ENCODE peak calls at places on chromosomes 3 and 15, in ten cellular contexts. M is astrocyte of the spinal cord, G is GM12865, W is thoracic aorta, V is mucosa of descending colon, A is suprapubic skin, Y is Caco-2, I is uterus, T is kidney epithelial cell, C is heart right ventricle. P is an unnamed sample.

GRCh38 chr3:175258763-175259162 is 399.6 kb downstream of the NAALADL2 start:
- DNase-seq in I (no peak), M (peak; percentile 72), C (no peak), G (no peak), W (no peak), T (no peak), A (no peak), V (no peak), Y (no peak), P (no peak)

GRCh38 chr3:12629560-12629959 is 34.4 kb downstream of the RAF1 start:
- DNase-seq in A (no peak), T (no peak), V (no peak), C (peak; percentile 44), W (no peak), Y (no peak), I (no peak), G (no peak), M (peak; percentile 20), P (peak; percentile 48)

GRCh38 chr15:55758580-55758986 is 15.6 kb upstream of the PRTG start:
- DNase-seq in V (no peak), I (no peak), C (no peak), W (no peak), M (no peak), A (no peak), G (no peak), Y (no peak), T (no peak), P (peak; percentile 71)

GRCh38 chr3:13009946-13010315 is 63.3 kb downstream of the IQSEC1 start:
- DNase-seq in W (no peak), C (no peak), M (no peak), I (no peak), G (peak; percentile 72), T (no peak), V (no peak), Y (no peak), A (no peak), P (no peak)

GRCh38 chr3:42667096-42667522 is 13.6 kb downstream of the ZBTB47 start:
- DNase-seq in C (no peak), A (peak; percentile 56), W (no peak), I (peak; percentile 16), Y (no peak), M (no peak), T (no peak), V (no peak), G (no peak), P (no peak)

GRCh38 chr15:98164986-98165385 is 204.5 kb downstream of the ARRDC4 start:
- DNase-seq in I (no peak), T (no peak), M (no peak), C (no peak), G (no peak), A (no peak), W (no peak), Y (no peak), V (no peak), P (no peak)

GRCh38 chr15:48343865-48344264 is 12.6 kb downstream of the DUT start:
- DNase-seq in V (no peak), T (no peak), M (no peak), C (no peak), W (no peak), A (no peak), Y (no peak), I (no peak), G (no peak), P (no peak)

GRCh38 chr3:76152028-76152427 is 366.7 kb upstream of the ZNF717 start:
- DNase-seq in T (no peak), M (no peak), G (no peak), V (no peak), I (no peak), A (no peak), W (no peak), C (no peak), Y (no peak), P (no peak)

GRCh38 chr3:110066201-110066600 is 728.9 kb upstream of the DPPA4 start:
- DNase-seq in T (no peak), W (no peak), Y (no peak), G (no peak), M (no peak), C (no peak), A (no peak), I (no peak), V (no peak), P (no peak)

GRCh38 chr3:171379281-171379680 is 80.9 kb downstream of the TNIK start:
- DNase-seq in V (no peak), T (no peak), A (no peak), M (peak; percentile 5), I (no peak), G (no peak), Y (no peak), W (no peak), C (no peak), P (no peak)

GRCh38 chr3:39454818-39455217 is 12.7 kb upstream of the MOBP start:
- DNase-seq in T (no peak), I (no peak), A (no peak), M (no peak), Y (no peak), G (no peak), V (no peak), C (no peak), W (no peak), P (no peak)

GRCh38 chr3:186315581-186316354 is 46.3 kb downstream of the DGKG start:
- DNase-seq in T (no peak), A (no peak), I (no peak), Y (no peak), G (no peak), W (no peak), V (no peak), M (peak; percentile 78), C (no peak), P (no peak)

DNA sequence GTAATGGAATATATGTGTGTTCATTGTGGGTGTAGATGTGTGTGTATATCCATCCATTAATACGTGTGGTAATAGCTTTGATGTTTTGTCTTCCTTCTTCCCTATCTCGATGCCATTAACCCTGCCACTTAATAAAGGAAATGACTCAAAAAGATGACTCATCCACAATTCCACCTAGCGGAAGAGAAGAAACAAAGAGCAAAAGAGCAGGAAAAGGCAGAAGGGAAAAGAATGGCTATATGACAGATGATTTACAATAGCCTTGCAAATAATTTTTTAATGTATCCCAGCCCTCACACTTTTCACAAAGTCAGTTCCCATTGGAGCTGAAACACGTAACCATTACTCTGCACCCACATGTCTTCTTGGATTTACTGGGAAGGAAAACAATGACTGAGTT is 197.1 kb downstream of the KCNAB1 start:
- DNase-seq in Y (no peak), W (no peak), C (no peak), G (no peak), T (peak; percentile 51), I (no peak), A (no peak), V (no peak), M (peak; percentile 48), P (peak; percentile 28)
- TF ChIP-seq CTCF in Y (no peak), W (no peak), C (no peak), G (no peak), T (peak; percentile 7), I (no peak), A (no peak), V (no peak), M (no peak), P (no peak)

GRCh38 chr3:50245251-50245745 is 9.3 kb downstream of the GNAI2 start:
- DNase-seq in V (no peak), W (no peak), T (no peak), M (no peak), A (no peak), C (no peak), Y (no peak), G (no peak), I (no peak), P (no peak)
- H3K4me3 ChIP-seq in V (no peak overlapping the region), W (peak overlapping the region; percentile 64), T (no peak overlapping the region), M (peak overlapping the region; percentile 22), A (peak overlapping the region; percentile 40), C (peak overlapping the region; percentile 52), Y (no peak overlapping the region), G (peak overlapping the region; percentile 55), I (peak overlapping the region; percentile 31), P (no peak overlapping the region)

DNA sequence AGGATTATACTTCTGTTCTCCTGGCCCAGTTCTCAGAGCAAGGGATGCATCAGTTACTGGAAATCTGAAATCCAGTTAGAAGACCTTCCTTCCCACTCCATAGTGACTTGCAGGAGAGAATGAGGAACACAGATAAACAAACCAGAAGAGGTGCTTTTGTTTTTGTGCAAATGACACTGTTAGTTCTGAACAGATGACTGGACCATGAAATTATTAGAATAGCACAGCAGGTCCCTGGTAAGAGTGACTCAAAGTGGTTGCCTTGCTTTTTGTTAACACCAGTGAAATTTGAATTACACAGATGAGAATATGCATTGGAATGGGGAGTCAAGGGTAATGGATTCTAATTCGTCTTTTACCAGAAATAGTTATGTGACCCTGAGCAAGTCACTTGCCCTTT is 30.4 kb upstream of the LRIG1 start:
- DNase-seq in W (no peak), I (no peak), A (no peak), G (no peak), M (no peak), T (no peak), Y (no peak), C (no peak), V (no peak), P (no peak)
- TF ChIP-seq CTCF in W (no peak), I (no peak), A (no peak), G (no peak), M (no peak), T (no peak), Y (no peak), C (no peak), V (no peak), P (no peak)

GRCh38 chr15:67068724-67069400 is 3.5 kb downstream of the SMAD3 start:
- DNase-seq in V (no peak), T (no peak), G (peak; percentile 18), A (no peak), I (no peak), M (peak; percentile 59), W (no peak), Y (no peak), C (no peak), P (peak; percentile 74)

GRCh38 chr15:67072442-67072841 is 7.0 kb downstream of the SMAD3 start:
- DNase-seq in W (no peak), I (no peak), Y (no peak), T (no peak), A (no peak), M (no peak), G (no peak), V (no peak), C (no peak), P (no peak)

GRCh38 chr15:67070892-67071664 is 5.7 kb downstream of the SMAD3 start:
- DNase-seq in T (no peak), I (no peak), G (no peak), W (no peak), C (no peak), V (no peak), A (no peak), M (no peak), Y (no peak), P (no peak)

GRCh38 chr15:67067930-67068542 is 2.6 kb downstream of the SMAD3 start:
- DNase-seq in W (no peak), C (no peak), G (peak; percentile 65), Y (peak; percentile 18), I (no peak), M (peak; percentile 76), A (no peak), V (no peak), T (no peak), P (no peak)

DNA sequence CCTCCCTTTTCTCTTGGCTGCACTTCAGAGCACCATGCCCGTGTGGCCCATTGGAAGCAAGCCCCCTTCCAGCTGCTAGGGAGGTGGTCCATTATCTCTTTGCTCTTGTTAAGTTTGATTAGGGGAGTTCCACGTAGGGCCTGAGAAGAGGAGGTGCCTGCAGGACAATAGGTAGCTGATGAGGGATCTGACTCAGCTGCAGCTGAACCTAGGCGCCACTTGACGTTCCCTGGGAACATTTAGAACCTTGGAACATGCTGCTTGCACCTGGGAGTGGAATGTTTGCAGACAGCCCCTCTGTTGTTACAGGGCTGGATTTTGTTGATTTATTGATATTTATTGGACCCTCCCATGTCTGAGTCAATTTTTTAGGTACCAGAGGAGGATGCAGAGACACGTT is 4.7 kb downstream of the SMAD3 start:
- DNase-seq in Y (no peak), M (no peak), T (no peak), C (no peak), G (no peak), A (no peak), I (no peak), W (no peak), V (no peak), P (no peak)
- H3K4me3 ChIP-seq in Y (no peak overlapping the region), M (no peak overlapping the region), T (no peak overlapping the region), C (no peak overlapping the region), G (no peak overlapping the region), A (no peak overlapping the region), I (no peak overlapping the region), W (no peak overlapping the region), V (no peak overlapping the region), P (peak overlapping the region; percentile 31)